ENCODE peak calls at places on chromosomes 2 and 18, in ten cellular contexts. A is heart left ventricle; D is body of pancreas; M is SJSA1; L is stimulated activated naive B cell treated with anti-CD40 and anti-IgM and Interleukin-4, amounts not matched to agents 10 μg/mL and 1 μg/mL and 100 μg/mL, for 72 hours; X is ELR; W is heart right ventricle; V is stimulated activated CD4-positive, alpha-beta T cell treated with anti-CD3 and anti-CD28 coated beads, Interleukin-1b, Interleukin-23, amount 100 ng/mL, for 24 hours; G is hippocampal formation; K is CD8-positive, alpha-beta T cell. R is an unnamed sample.

GRCh38 chr2:113876503-113877387 is 13.1 kb upstream of the ACTR3 start:
- DNase-seq in W (no peak), M (peak; percentile 48), A (no peak), X (peak; percentile 58), K (peak; percentile 70), L (no peak), G (no peak), V (peak; percentile 54), D (peak; percentile 78), R (peak; percentile 33)

GRCh38 chr18:61216086-61216485 is 117.1 kb upstream of the CDH20 start:
- DNase-seq in W (no peak), L (no peak), K (no peak), V (no peak), A (no peak), G (no peak), X (no peak), D (no peak), M (no peak), R (no peak)

GRCh38 chr2:168671932-168672331 is 130.5 kb upstream of the NOSTRIN start:
- DNase-seq in G (no peak), V (no peak), K (no peak), L (no peak), X (peak; percentile 66), A (no peak), M (no peak), W (no peak), D (no peak), R (no peak)

GRCh38 chr2:230951396-230951795 is 26.4 kb upstream of the GPR55 start:
- DNase-seq in W (no peak), M (no peak), G (no peak), X (no peak), A (no peak), V (no peak), L (no peak), K (no peak), D (no peak), R (no peak)

GRCh38 chr2:10441966-10442365 is 6.2 kb downstream of the ODC1 start:
- DNase-seq in M (no peak), K (no peak), A (no peak), W (no peak), G (no peak), X (no peak), L (no peak), V (no peak), D (no peak), R (no peak)

GRCh38 chr2:233795735-233796171 is 17.6 kb downstream of the MROH2A start:
- DNase-seq in D (no peak), K (peak; percentile 42), G (no peak), W (no peak), A (no peak), X (no peak), M (no peak), V (no peak), L (no peak), R (no peak)

GRCh38 chr2:28322051-28322450 is 70.6 kb upstream of the FOSL2 start:
- DNase-seq in D (no peak), W (no peak), M (no peak), K (no peak), G (no peak), L (no peak), X (no peak), V (no peak), A (no peak), R (no peak)

GRCh38 chr2:150802648-150803047 is 315.2 kb upstream of the RND3 start:
- DNase-seq in V (no peak), D (no peak), M (no peak), W (no peak), A (no peak), K (no peak), L (no peak), X (peak; percentile 15), G (no peak), R (no peak)

GRCh38 chr2:72024451-72025175 is 123.0 kb downstream of the CYP26B1 start:
- DNase-seq in W (peak; percentile 2), V (no peak), X (no peak), M (no peak), A (no peak), D (no peak), G (no peak), K (peak; percentile 39), L (no peak), R (peak; percentile 22)

GRCh38 chr2:17871639-17872038 is 6.8 kb upstream of the KCNS3 start:
- DNase-seq in L (no peak), W (no peak), D (no peak), V (no peak), K (no peak), M (no peak), A (no peak), G (no peak), X (no peak), R (no peak)

GRCh38 chr2:96859338-96859649 is 1.5 kb upstream of the ANKRD39 start:
- DNase-seq in G (no peak), K (no peak), M (no peak), X (no peak), A (peak; percentile 88), V (no peak), D (no peak), L (no peak), W (peak; percentile 80), R (no peak)

GRCh38 chr2:69309336-69310048 is 77.5 kb downstream of the GFPT1 start:
- DNase-seq in W (peak; percentile 61), A (no peak), L (no peak), D (peak; percentile 55), X (peak; percentile 28), G (no peak), V (no peak), M (no peak), K (no peak), R (no peak)

GRCh38 chr2:14514001-14514400 is 118.5 kb upstream of the LRATD1 start:
- DNase-seq in G (no peak), A (no peak), V (no peak), D (no peak), X (no peak), W (no peak), L (no peak), K (no peak), M (no peak), R (no peak)

GRCh38 chr2:234631896-234632514 is 135.1 kb upstream of the ARL4C start:
- DNase-seq in M (no peak), G (no peak), K (no peak), X (no peak), V (no peak), L (no peak), D (no peak), W (no peak), A (no peak), R (no peak)

GRCh38 chr2:100067796-100068195 is 74.6 kb downstream of the AFF3 start:
- DNase-seq in D (peak; percentile 71), K (no peak), G (no peak), L (no peak), W (no peak), X (no peak), V (no peak), M (no peak), A (no peak), R (no peak)

GRCh38 chr2:100959225-100959880 is 42.7 kb upstream of the RPL31 start:
- DNase-seq in X (peak; percentile 65), D (no peak), L (no peak), K (no peak), W (no peak), A (no peak), M (peak; percentile 11), G (no peak), V (no peak), R (no peak)

GRCh38 chr2:8538951-8539621 is 142.8 kb upstream of the ID2 start:
- DNase-seq in X (no peak), G (no peak), W (no peak), L (no peak), K (no peak), V (no peak), M (no peak), A (no peak), D (peak; percentile 15), R (peak; percentile 47)

GRCh38 chr2:152609174-152609573 is 108.1 kb downstream of the PRPF40A start:
- DNase-seq in V (no peak), W (no peak), G (no peak), D (no peak), M (no peak), L (no peak), K (no peak), A (no peak), X (no peak), R (no peak)

GRCh38 chr2:151486100-151486499 is 76.4 kb downstream of the RIF1 start:
- DNase-seq in V (no peak), K (no peak), L (no peak), X (no peak), D (no peak), W (no peak), M (no peak), A (no peak), G (no peak), R (no peak)

GRCh38 chr2:239186958-239187357 is 213.9 kb downstream of the HDAC4 start:
- DNase-seq in V (no peak), G (no peak), X (no peak), K (no peak), D (peak; percentile 5), A (no peak), M (no peak), L (no peak), W (no peak), R (no peak)

GRCh38 chr2:104766683-104767082 is 87.2 kb upstream of the POU3F3 start:
- DNase-seq in X (no peak), K (no peak), V (no peak), W (no peak), D (no peak), L (no peak), A (no peak), M (peak; percentile 38), G (no peak), R (no peak)

GRCh38 chr2:98771771-98772521 is 41.0 kb upstream of the MGAT4A start:
- DNase-seq in X (no peak), L (no peak), M (no peak), D (no peak), W (no peak), V (no peak), K (peak; percentile 83), G (no peak), A (no peak), R (no peak)

GRCh38 chr2:64639691-64640090 is 14.0 kb downstream of the SERTAD2 start:
- DNase-seq in A (no peak), L (no peak), K (no peak), X (no peak), V (no peak), G (no peak), D (no peak), W (no peak), M (no peak), R (no peak)

GRCh38 chr2:98511981-98512380 is 67.3 kb downstream of the INPP4A start:
- DNase-seq in A (no peak), W (no peak), D (no peak), V (no peak), G (no peak), M (no peak), L (no peak), K (no peak), X (no peak), R (no peak)

GRCh38 chr2:120650022-120650644 is 85.5 kb upstream of the GLI2 start:
- DNase-seq in A (no peak), X (peak; percentile 36), M (no peak), W (no peak), D (no peak), L (no peak), G (no peak), V (no peak), K (no peak), R (no peak)

GRCh38 chr2:1816414-1816911 is 72.1 kb upstream of the PXDN start:
- DNase-seq in L (no peak), K (no peak), X (no peak), A (peak; percentile 58), G (no peak), V (no peak), D (peak; percentile 24), W (no peak), M (no peak), R (no peak)

GRCh38 chr18:78583739-78584066 is 395.9 kb upstream of the SALL3 start:
- DNase-seq in W (no peak), M (no peak), X (no peak), L (no peak), K (no peak), A (no peak), G (no peak), V (no peak), D (no peak), R (no peak)

GRCh38 chr2:237627463-237628321 is at the start of gene LRRFIP1:
- DNase-seq in V (peak; percentile 19), G (no peak), K (no peak), D (peak; percentile 52), L (no peak), A (no peak), M (no peak), X (peak; percentile 57), W (no peak), R (peak; percentile 59)